ENCODE peak calls at places on chromosomes 6 and 20, in eight cellular contexts. R is tibial nerve; M is CD4-positive, CD25-positive, alpha-beta regulatory T cell; A is GM23248; G is PC-3; H is CD8-positive, alpha-beta memory T cell; L is heart left ventricle; W is adrenal gland. P is an unnamed sample. For H3K36me3 and H3K9me3, the result is how much of the 10 kb centered on the place peaks cover.

GRCh38 chr20:61815678-61816077 is 250.0 kb downstream of the TAF4 start:
- DNase-seq in A (no peak), M (no peak), R (no peak), L (no peak), G (no peak), H (no peak), W (no peak), P (no peak)

GRCh38 chr6:162055365-162055764 is 672.2 kb downstream of the PRKN start:
- DNase-seq in L (no peak), M (no peak), A (no peak), W (no peak), G (no peak), R (no peak), H (no peak), P (no peak)

GRCh38 chr6:129701721-129702455 is 8.1 kb downstream of the ARHGAP18 start:
- DNase-seq in G (no peak), W (no peak), H (no peak), L (no peak), R (no peak), A (peak), M (no peak), P (no peak)

GRCh38 chr6:99521557-99522286 is 6.5 kb upstream of the USP45 start:
- DNase-seq in A (peak), M (no peak), L (no peak), W (peak), G (no peak), R (no peak), H (no peak), P (no peak)

GRCh38 chr20:1424336-1424735 is 31.5 kb upstream of the FKBP1A start:
- DNase-seq in H (no peak), L (no peak), R (no peak), M (no peak), G (no peak), A (no peak), W (no peak), P (no peak)

GRCh38 chr6:117676577-117677218 is 1.4 kb downstream of the NUS1 start:
- DNase-seq in G (no peak), L (no peak), M (no peak), A (peak), R (no peak), W (no peak), H (no peak), P (no peak)

GRCh38 chr6:128569737-128570438 is 49.5 kb upstream of the PTPRK start:
- DNase-seq in R (no peak), H (no peak), A (peak), L (no peak), G (peak), W (no peak), M (no peak), P (no peak)

GRCh38 chr20:64065973-64066341 is 3.0 kb downstream of the TCEA2 start:
- DNase-seq in R (no peak), M (peak), H (peak), A (peak), G (peak), W (peak), L (no peak), P (peak)

GRCh38 chr20:5077761-5078387 is 41.9 kb downstream of the PCNA start:
- DNase-seq in R (no peak), A (peak), W (no peak), H (no peak), L (no peak), G (no peak), M (no peak), P (no peak)

GRCh38 chr6:7215140-7215539 is 97.9 kb downstream of the SSR1 start:
- DNase-seq in R (no peak), H (no peak), W (peak), L (no peak), G (no peak), M (no peak), A (no peak), P (no peak)

DNA sequence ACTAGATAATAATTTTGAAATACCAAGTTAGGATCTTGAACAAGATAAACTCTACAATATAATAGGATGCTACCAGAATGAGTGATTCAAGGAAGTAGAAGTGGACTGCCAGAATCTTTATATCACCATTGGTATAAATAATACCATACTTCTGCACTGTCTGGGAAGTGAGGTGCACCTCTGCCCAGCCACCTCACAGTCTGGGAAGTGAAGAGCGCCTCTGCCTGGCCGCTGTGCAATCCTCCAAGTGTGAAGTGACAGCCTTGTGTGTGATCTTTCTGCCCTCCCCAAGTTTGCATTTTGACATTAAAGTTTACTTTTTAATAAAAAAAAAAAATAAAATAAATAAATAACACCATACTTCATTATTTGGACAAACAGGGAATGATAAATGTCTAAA is 18.8 kb downstream of the LATS1 start:
- DNase-seq in H (no peak), A (no peak), W (no peak), L (no peak), M (no peak), R (no peak), G (no peak), P (no peak)
- H3K36me3 ChIP-seq in H (under half), A (under half), W (under half), L (half or more), M (half or more), R (under half), G (under half), P (under half)

DNA sequence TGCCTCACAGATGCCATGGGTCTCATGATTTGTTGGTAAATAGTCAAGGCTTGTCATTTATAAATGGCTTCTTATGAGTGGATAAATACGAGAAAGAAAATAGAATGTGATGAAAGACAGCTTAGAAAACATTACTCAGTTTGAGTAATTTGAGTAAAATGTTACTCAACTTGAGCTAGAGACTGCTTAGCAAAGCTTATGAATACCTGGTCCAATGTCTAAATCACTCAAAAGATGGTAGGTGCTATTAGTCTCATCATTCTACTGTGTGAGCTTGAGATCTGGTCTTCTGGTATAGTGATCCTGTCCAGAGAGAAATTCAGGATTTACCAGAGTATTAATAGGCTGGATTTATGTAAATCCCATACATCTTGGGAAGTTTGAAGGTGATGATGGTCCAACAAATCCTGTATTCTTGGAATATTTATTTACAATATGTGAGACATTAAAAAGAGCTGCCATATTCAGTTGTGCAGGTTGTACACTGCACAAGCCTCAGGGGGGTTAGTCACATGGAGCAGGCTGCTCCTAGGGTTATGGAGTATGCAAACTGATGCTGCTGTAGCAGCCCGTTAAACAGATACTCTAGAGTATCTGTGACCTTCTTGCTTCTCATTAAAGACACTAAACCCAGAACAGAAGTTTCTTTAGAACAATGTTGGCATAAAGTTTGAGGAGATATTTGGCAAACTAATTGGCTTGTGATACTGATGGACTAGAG is 112.9 kb downstream of the RCAN2 start:
- DNase-seq in A (no peak), W (no peak), G (no peak), M (no peak), R (no peak), L (no peak), H (no peak), P (no peak)
- H3K9me3 ChIP-seq in A (under half), W (under half), G (under half), M (under half), R (under half), L (under half), H (under half), P (under half)

DNA sequence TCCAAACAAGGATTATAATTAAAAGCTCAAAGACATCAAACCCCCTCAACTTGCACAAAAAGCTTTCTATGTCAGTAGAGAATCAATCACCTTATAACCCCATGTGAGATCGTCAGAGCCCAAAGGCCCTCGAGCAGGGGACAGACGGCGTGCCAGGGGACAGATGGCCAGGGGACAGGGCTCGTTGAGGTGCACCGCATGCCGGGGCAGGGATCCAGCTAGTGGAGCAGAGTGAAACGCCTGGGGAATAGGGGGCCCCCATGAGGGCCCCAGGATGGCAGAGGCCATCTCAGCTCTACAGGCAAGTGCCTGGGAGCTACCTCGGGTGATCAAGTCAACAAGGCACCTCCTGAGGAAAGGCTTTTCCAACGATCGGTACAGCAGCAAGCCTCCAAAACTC is 28.6 kb downstream of the DIDO1 start:
- DNase-seq in M (no peak), G (no peak), H (no peak), L (no peak), R (no peak), W (no peak), A (no peak), P (no peak)
- H3K36me3 ChIP-seq in M (under half), G (under half), H (under half), L (half or more), R (under half), W (half or more), A (under half), P (under half)

GRCh38 chr6:76162811-76163210 is 90.3 kb upstream of the IMPG1 start:
- DNase-seq in R (no peak), W (no peak), L (no peak), M (no peak), H (no peak), G (no peak), A (no peak), P (no peak)
- H3K9me3 ChIP-seq in R (under half), W (under half), L (under half), M (under half), H (under half), G (under half), A (under half), P (under half)

DNA sequence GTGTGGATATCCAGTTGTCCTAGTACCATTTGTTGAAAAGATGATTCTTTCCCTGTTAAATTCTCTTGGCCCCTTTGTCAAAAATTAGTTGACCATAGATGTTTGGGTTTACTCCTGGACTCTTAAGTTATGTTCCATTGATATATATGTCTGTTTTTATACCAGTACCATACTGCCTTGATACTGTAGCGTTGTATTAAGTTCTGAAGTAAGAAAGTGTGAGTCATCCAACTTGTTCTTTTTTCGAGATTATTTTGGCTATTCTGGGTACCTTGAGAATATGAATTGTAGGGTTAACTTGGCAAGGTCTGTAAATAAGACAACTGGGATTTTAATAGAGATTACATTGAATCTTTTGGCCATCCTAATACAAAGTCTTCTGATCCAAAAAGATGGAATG is 26.5 kb downstream of the PANK2 start:
- DNase-seq in W (no peak), R (no peak), G (no peak), A (no peak), M (no peak), L (no peak), H (no peak), P (no peak)
- H3K36me3 ChIP-seq in W (half or more), R (under half), G (half or more), A (half or more), M (half or more), L (half or more), H (under half), P (half or more)

GRCh38 chr6:22308939-22309338 is 12.1 kb upstream of the PRL start:
- DNase-seq in W (no peak), G (no peak), M (no peak), R (no peak), H (no peak), A (no peak), L (no peak), P (no peak)

GRCh38 chr6:22318404-22318803 is 21.6 kb upstream of the PRL start:
- DNase-seq in W (no peak), M (no peak), R (no peak), H (no peak), A (no peak), L (no peak), G (no peak), P (no peak)

GRCh38 chr6:22313796-22314195 is 17.0 kb upstream of the PRL start:
- DNase-seq in H (no peak), W (no peak), L (no peak), M (no peak), R (no peak), A (no peak), G (no peak), P (no peak)
- H3K9me3 ChIP-seq in H (under half), W (under half), L (under half), M (under half), R (under half), A (under half), G (under half), P (under half)

DNA sequence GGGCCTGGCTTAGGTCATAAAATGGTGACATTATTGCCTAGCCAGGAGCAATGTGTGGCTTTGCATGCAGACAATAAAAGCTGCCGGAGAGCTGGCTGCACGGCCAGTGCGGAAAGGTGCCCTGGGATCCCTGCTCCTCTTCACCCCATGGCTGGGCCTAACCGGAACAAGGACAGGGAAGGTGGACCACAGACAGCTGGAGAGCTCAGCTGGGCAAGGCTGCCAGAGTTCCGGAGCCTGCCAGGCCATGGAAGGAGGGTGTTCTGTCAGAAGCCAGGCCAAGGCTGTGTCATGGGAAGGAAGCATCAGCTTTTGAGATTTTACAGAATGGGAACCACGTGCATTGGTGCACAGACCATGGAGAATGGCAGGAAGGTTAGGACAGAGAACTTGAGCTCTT is 25.0 kb downstream of the MAP1LC3A start:
- DNase-seq in L (no peak), W (no peak), H (no peak), R (no peak), M (no peak), G (no peak), A (peak), P (no peak)
- H3K36me3 ChIP-seq in L (half or more), W (under half), H (under half), R (under half), M (under half), G (under half), A (under half), P (under half)

GRCh38 chr6:153858529-153858928 is 180.5 kb upstream of the OPRM1 start:
- DNase-seq in M (no peak), G (no peak), L (no peak), A (no peak), R (no peak), W (no peak), H (no peak), P (no peak)
- H3K9me3 ChIP-seq in M (under half), G (under half), L (under half), A (under half), R (under half), W (under half), H (under half), P (under half)

P was measured in effector memory CD4-positive, alpha-beta T cell.